ENCODE peak calls at places on chromosome 9, in four cellular contexts. D, N, R and G are unnamed samples.

GRCh38 chr9:72315089-72315509 is 49.9 kb downstream of the ZFAND5 start:
- DNase-seq in D (no peak), N (peak; percentile 72), R (peak; percentile 64), G (no peak)

GRCh38 chr9:84061613-84062205 is 81.1 kb downstream of the RMI1 start:
- DNase-seq in D (no peak), N (no peak), R (no peak), G (no peak)

GRCh38 chr9:77793909-77794308 is 145.8 kb upstream of the GNA14 start:
- DNase-seq in D (no peak), N (no peak), R (no peak), G (no peak)

GRCh38 chr9:4137755-4138154 is 162.1 kb downstream of the GLIS3 start:
- DNase-seq in D (no peak), N (no peak), R (no peak), G (no peak)

GRCh38 chr9:89597711-89598707 is 6.8 kb upstream of the GADD45G start:
- DNase-seq in D (no peak), N (no peak), R (no peak), G (no peak)

GRCh38 chr9:136036050-136036449 is 59.0 kb downstream of the NACC2 start:
- DNase-seq in D (no peak), N (no peak), R (no peak), G (no peak)

GRCh38 chr9:114507726-114508125 is 2.5 kb upstream of the WHRN start:
- DNase-seq in D (no peak), N (no peak), R (no peak), G (no peak)

GRCh38 chr9:82488702-82489578 is 500.4 kb downstream of the SPATA31D1 start:
- DNase-seq in D (no peak), N (no peak), R (peak; percentile 6), G (no peak)

GRCh38 chr9:114518120-114518519 is 12.8 kb upstream of the WHRN start:
- DNase-seq in D (no peak), N (no peak), R (no peak), G (no peak)

DNA sequence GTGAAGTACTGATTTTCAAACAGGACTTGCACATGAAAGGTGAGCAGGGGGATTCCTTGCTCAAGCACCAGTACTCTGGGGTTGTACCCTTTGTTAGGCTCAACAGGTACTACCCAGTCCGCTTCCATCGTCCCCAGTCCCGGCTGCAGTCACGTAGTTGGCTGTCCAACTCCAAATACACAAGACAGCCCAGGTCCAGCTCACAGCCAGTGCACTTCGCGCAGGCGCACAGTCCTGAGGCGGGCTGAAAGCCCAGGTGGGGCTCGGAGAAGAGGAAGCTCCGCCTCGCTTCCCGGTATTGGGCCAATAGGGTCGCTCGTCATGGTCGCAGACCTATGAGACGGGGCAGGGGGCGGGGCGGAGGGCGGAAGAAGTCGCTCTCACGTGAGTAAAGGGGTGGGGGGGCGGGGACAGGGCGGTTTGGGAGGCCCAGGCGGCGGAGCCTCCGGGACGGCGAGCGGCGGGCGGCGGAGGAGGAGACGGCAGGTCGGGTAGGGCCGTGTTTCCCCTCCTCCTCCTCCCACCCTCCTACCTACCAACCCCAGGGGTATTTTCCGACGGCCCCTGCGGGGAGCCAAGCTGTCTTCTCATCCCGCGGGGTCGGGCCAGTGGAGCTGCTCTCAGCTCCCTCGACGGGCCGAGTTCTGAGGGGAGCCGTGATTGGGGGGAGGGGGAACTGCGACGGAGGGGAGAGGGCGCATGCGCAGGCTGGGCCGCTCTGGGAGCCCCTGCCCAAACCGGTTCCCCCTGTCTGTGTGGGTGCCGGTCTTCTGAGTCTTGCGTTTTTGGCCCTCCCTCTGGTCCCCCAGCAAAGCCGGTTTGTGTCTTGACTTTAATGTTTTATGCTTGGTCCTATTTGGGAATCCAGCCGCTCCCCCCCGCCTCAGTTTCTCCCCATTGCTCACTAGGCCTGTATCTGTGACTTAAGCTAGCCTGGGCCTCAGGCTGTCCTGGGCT is at the start of gene RABGAP1:
- DNase-seq in D (peak; percentile 100), N (peak; percentile 100), R (peak; percentile 99), G (peak; percentile 100)
- H3K36me3 ChIP-seq in D (peaks cover 26% of the 10 kb centered on the region), N (peaks cover 16% of the 10 kb centered on the region), R (peaks cover 20% of the 10 kb centered on the region), G (no peaks in the 10 kb centered on the region)

DNA sequence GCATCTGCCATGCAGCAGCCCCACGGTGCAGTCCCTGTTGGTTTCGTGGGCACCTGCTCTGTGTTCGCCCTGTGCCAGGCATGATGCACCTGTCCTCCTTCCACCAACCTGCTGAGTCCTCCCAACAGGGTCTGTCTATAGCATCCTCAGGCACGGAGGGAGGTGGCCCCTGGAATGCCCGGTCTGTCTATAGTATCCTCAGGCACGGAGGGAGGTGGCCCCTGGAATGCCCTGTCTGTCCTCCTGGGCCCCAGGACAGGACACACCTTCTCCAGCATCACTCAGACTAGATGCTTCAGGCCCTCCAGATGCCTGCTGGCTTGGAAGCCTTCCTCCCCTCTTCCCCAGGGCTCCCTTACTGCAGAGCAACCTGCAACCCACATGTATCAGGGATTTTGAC is 9.9 kb upstream of the PHYHD1 start:
- DNase-seq in D (no peak), N (no peak), R (no peak), G (no peak)
- H3K36me3 ChIP-seq in D (peaks cover 62% of the 10 kb centered on the region), N (peaks cover 37% of the 10 kb centered on the region), R (peaks cover 39% of the 10 kb centered on the region), G (peaks cover 36% of the 10 kb centered on the region)

GRCh38 chr9:133942206-133942975 is 49.7 kb downstream of the VAV2 start:
- DNase-seq in D (peak; percentile 51), N (peak; percentile 47), R (no peak), G (peak; percentile 67)
- H3K36me3 ChIP-seq in D (peaks cover 14% of the 10 kb centered on the region), N (peaks cover 6% of the 10 kb centered on the region), R (no peaks in the 10 kb centered on the region), G (no peaks in the 10 kb centered on the region)

GRCh38 chr9:87686520-87687090 is 39.3 kb upstream of the CTSL start:
- DNase-seq in D (peak; percentile 59), N (no peak), R (no peak), G (no peak)
- H3K36me3 ChIP-seq in D (peaks cover 31% of the 10 kb centered on the region), N (peaks cover 42% of the 10 kb centered on the region), R (no peaks in the 10 kb centered on the region), G (peaks cover 8% of the 10 kb centered on the region)

DNA sequence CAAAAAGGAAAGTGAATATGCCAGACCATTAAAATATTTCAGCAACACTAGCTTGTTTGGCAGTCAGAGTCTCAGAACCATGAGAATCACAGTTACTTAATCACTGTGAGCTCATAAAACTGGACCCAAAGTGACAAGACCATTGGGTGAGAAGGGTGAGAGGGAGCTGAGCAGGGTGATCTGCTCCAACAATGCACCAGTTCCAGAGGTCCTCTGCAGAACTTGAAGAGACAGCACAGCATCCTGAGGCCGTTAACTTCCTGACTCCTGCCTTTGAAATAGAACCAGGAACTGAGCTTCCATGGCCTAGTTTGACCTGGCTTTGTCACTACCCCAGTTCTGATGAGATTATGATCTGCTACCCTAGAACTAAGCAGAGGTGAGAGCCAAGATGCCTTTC is 57.4 kb downstream of the NFIB start:
- DNase-seq in D (no peak), N (no peak), R (peak; percentile 63), G (no peak)
- H3K36me3 ChIP-seq in D (no peaks in the 10 kb centered on the region), N (no peaks in the 10 kb centered on the region), R (no peaks in the 10 kb centered on the region), G (no peaks in the 10 kb centered on the region)